ENCODE peak calls at places on chromosome 15, in five cellular contexts. One of them, this sample, is unnamed.

GRCh38 chr15:69828181-69828828 is 269.4 kb downstream of the TLE3 start:
- DNase-seq in adrenal gland: no peak
- DNase-seq in KG1: no peak
- DNase-seq in HT1080: no peak
- DNase-seq in NCI-H345: no peak
- DNase-seq in this sample: no peak

GRCh38 chr15:31211353-31211752 is 109.8 kb upstream of the TRPM1 start:
- DNase-seq in adrenal gland: no peak
- DNase-seq in HT1080: no peak
- DNase-seq in NCI-H345: no peak
- DNase-seq in KG1: no peak
- DNase-seq in this sample: no peak

GRCh38 chr15:57160823-57161560 is 215.3 kb upstream of the CGNL1 start:
- DNase-seq in HT1080: peak
- DNase-seq in KG1: no peak
- DNase-seq in adrenal gland: no peak
- DNase-seq in NCI-H345: no peak
- DNase-seq in this sample: no peak

GRCh38 chr15:42577514-42578031 is 2.2 kb downstream of the STARD9 start:
- DNase-seq in adrenal gland: peak
- DNase-seq in KG1: no peak
- DNase-seq in NCI-H345: no peak
- DNase-seq in HT1080: no peak
- DNase-seq in this sample: no peak

GRCh38 chr15:67520276-67520975 is 505 bp upstream of the C15orf61 start:
- DNase-seq in KG1: no peak
- DNase-seq in HT1080: no peak
- DNase-seq in NCI-H345: no peak
- DNase-seq in adrenal gland: no peak
- DNase-seq in this sample: peak

GRCh38 chr15:22942877-22943276 is 37.3 kb downstream of the CYFIP1 start:
- DNase-seq in HT1080: no peak
- DNase-seq in KG1: no peak
- DNase-seq in adrenal gland: no peak
- DNase-seq in NCI-H345: peak
- DNase-seq in this sample: no peak

GRCh38 chr15:83854950-83855707 is 201.2 kb downstream of the ADAMTSL3 start:
- DNase-seq in KG1: no peak
- DNase-seq in HT1080: no peak
- DNase-seq in NCI-H345: no peak
- DNase-seq in adrenal gland: no peak
- DNase-seq in this sample: no peak

GRCh38 chr15:59522988-59523461 is 85.0 kb downstream of the FAM81A start:
- DNase-seq in NCI-H345: peak
- DNase-seq in adrenal gland: no peak
- DNase-seq in KG1: no peak
- DNase-seq in HT1080: no peak
- DNase-seq in this sample: no peak

This sample was measured in NCI-H526 treated with DMSO at 0.1 percent for 48 hours.